ENCODE peak calls at places on chromosomes 11 and 22, in seven cellular contexts. N is ovary, C is H1, X is left ventricle myocardium inferior, P is stomach, L is keratinocyte, I is OCI-LY7. Q is an unnamed sample.

GRCh38 chr11:2294340-2295290 is 7.1 kb downstream of the C11orf21 start:
- DNase-seq in I (no peak), L (no peak), P (peak; percentile 19), C (no peak), N (peak; percentile 9), X (no peak), Q (no peak)

GRCh38 chr11:121762820-121763219 is 310.1 kb upstream of the SORL1-AS1 start:
- DNase-seq in X (peak; percentile 25), I (peak; percentile 23), L (no peak), N (peak; percentile 39), P (no peak), C (no peak), Q (no peak)

GRCh38 chr11:15941206-15941770 is 415.1 kb downstream of the SOX6 start:
- DNase-seq in I (no peak), P (no peak), L (no peak), C (peak; percentile 65), X (peak; percentile 27), N (no peak), Q (no peak)

GRCh38 chr11:126716456-126717083 is 284.0 kb downstream of the KIRREL3 start:
- DNase-seq in P (peak; percentile 67), I (peak; percentile 43), C (no peak), X (no peak), L (no peak), N (no peak), Q (peak; percentile 23)

GRCh38 chr11:44671234-44671633 is 55.5 kb upstream of the TSPAN18 start:
- DNase-seq in X (no peak), P (no peak), C (peak; percentile 70), N (no peak), L (no peak), I (no peak), Q (no peak)

GRCh38 chr22:49350441-49351121 is 477.1 kb downstream of the BRD1 start:
- DNase-seq in N (no peak), L (no peak), I (peak; percentile 83), C (no peak), X (no peak), P (no peak), Q (no peak)

GRCh38 chr11:112453601-112454577 is 193.2 kb upstream of the PLET1 start:
- DNase-seq in P (peak; percentile 47), X (no peak), C (peak; percentile 10), L (no peak), N (no peak), I (peak; percentile 17), Q (peak; percentile 10)

GRCh38 chr11:116535120-116535519 is 237.7 kb downstream of the BUD13 start:
- DNase-seq in L (no peak), N (no peak), C (no peak), P (peak; percentile 17), X (no peak), I (no peak), Q (no peak)

GRCh38 chr22:20524004-20524481 is 16.6 kb downstream of the MED15 start:
- DNase-seq in L (no peak), C (no peak), I (peak; percentile 8), P (no peak), X (no peak), N (no peak), Q (no peak)

GRCh38 chr11:95245038-95245437 is 14.0 kb upstream of the SESN3 start:
- DNase-seq in I (no peak), N (no peak), P (no peak), L (peak; percentile 73), C (no peak), X (no peak), Q (no peak)

GRCh38 chr11:6219359-6219758 is 14.0 kb downstream of the C11orf42 start:
- DNase-seq in P (no peak), I (no peak), X (no peak), C (no peak), N (no peak), L (peak; percentile 15), Q (no peak)
- H3K36me3 ChIP-seq in P (peaks cover 66% of the 10 kb centered on the region), I (peaks cover 91% of the 10 kb centered on the region), X (peaks cover 86% of the 10 kb centered on the region), C (peaks cover 27% of the 10 kb centered on the region), N (no peaks in the 10 kb centered on the region), L (peaks cover 22% of the 10 kb centered on the region), Q (peaks cover 12% of the 10 kb centered on the region)

DNA sequence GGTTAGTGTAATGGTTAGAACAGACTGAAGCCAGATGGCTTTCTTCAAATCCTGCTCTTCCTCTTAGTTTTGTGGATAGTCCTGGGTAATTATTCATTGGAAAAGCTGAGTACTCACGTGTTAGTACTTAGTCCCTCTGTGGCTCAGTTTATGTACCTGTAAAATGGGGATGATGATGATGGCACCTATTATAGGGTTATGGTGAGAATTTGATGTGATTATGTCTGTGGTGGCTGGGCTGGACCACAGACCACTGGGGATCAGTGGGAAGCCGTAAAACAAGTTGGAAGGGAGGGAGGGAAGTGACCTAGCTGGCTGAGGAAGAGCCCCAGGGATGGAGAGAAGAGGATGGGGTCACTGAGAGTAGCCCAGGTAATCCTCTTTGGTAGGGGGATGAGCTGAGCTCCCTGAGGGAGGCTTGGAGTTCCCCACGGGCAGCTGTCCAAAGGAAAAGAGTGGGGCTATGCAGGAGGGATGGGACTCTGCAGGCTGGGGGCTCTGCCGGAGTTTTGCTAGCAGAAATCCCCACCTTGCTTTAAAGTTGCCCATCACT is 19.8 kb downstream of the ARHGEF17 start:
- DNase-seq in C (no peak), L (no peak), N (no peak), X (no peak), P (no peak), I (no peak), Q (no peak)
- H3K4me1 ChIP-seq in C (peaks cover 27% of the 10 kb centered on the region), L (peaks cover 6% of the 10 kb centered on the region), N (peaks cover 34% of the 10 kb centered on the region), X (peaks cover 99% of the 10 kb centered on the region), P (peaks cover 52% of the 10 kb centered on the region), I (peaks cover 23% of the 10 kb centered on the region), Q (peaks cover 12% of the 10 kb centered on the region)

GRCh38 chr22:17903564-17904295 is 120.6 kb downstream of the MICAL3 start:
- DNase-seq in C (no peak), I (no peak), P (no peak), L (no peak), N (no peak), X (peak; percentile 40), Q (no peak)
- TF ChIP-seq CTCF in C (no peak), I (no peak), P (no peak), L (no peak), N (no peak), X (peak; percentile 33), Q (no peak)

GRCh38 chr22:45183974-45184373 is 20.2 kb downstream of the NUP50 start:
- DNase-seq in N (no peak), C (no peak), P (no peak), I (no peak), X (no peak), L (no peak), Q (no peak)
- H3K36me3 ChIP-seq in N (no peaks in the 10 kb centered on the region), C (peaks cover 40% of the 10 kb centered on the region), P (peaks cover 42% of the 10 kb centered on the region), I (peaks cover 98% of the 10 kb centered on the region), X (peaks cover 74% of the 10 kb centered on the region), L (peaks cover 23% of the 10 kb centered on the region), Q (no peaks in the 10 kb centered on the region)

GRCh38 chr11:132771746-132772145 is 760.6 kb downstream of the OPCML start:
- DNase-seq in L (no peak), X (no peak), I (no peak), P (no peak), N (no peak), C (no peak), Q (no peak)
- H3K4me1 ChIP-seq in L (no peaks in the 10 kb centered on the region), X (no peaks in the 10 kb centered on the region), I (no peaks in the 10 kb centered on the region), P (no peaks in the 10 kb centered on the region), N (no peaks in the 10 kb centered on the region), C (no peaks in the 10 kb centered on the region), Q (no peaks in the 10 kb centered on the region)

GRCh38 chr11:66333896-66334604 is 2.2 kb downstream of the RIN1 start:
- DNase-seq in I (no peak), N (no peak), L (no peak), X (no peak), P (no peak), C (no peak), Q (no peak)
- TF ChIP-seq CTCF in I (no peak), N (no peak), L (no peak), X (no peak), P (no peak), C (no peak), Q (no peak)

GRCh38 chr11:134206185-134206584 is 17.6 kb downstream of the NCAPD3 start:
- DNase-seq in P (no peak), C (no peak), L (no peak), X (no peak), N (no peak), I (no peak), Q (no peak)
- H3K36me3 ChIP-seq in P (peaks cover 35% of the 10 kb centered on the region), C (peaks cover 61% of the 10 kb centered on the region), L (peaks cover 28% of the 10 kb centered on the region), X (peaks cover 79% of the 10 kb centered on the region), N (no peaks in the 10 kb centered on the region), I (peaks cover 99% of the 10 kb centered on the region), Q (no peaks in the 10 kb centered on the region)

GRCh38 chr22:41250127-41250526 is 9.4 kb upstream of the CHADL start:
- DNase-seq in L (no peak), I (no peak), X (no peak), P (no peak), C (no peak), N (no peak), Q (no peak)

GRCh38 chr22:41247703-41248102 is 7.0 kb upstream of the CHADL start:
- DNase-seq in P (no peak), L (no peak), I (no peak), C (no peak), N (no peak), X (peak; percentile 67), Q (no peak)

GRCh38 chr22:41248758-41249157 is 8.0 kb upstream of the CHADL start:
- DNase-seq in L (no peak), P (no peak), N (no peak), X (no peak), C (no peak), I (no peak), Q (no peak)

GRCh38 chr22:41249442-41249841 is 8.7 kb upstream of the CHADL start:
- DNase-seq in X (no peak), I (no peak), C (no peak), P (no peak), N (no peak), L (no peak), Q (no peak)

GRCh38 chr22:41248314-41248713 is 7.6 kb upstream of the CHADL start:
- DNase-seq in P (no peak), N (no peak), I (no peak), X (no peak), C (no peak), L (no peak), Q (no peak)
- H3K4me1 ChIP-seq in P (no peaks in the 10 kb centered on the region), N (no peaks in the 10 kb centered on the region), I (no peaks in the 10 kb centered on the region), X (peaks cover 25% of the 10 kb centered on the region), C (peaks cover 1% of the 10 kb centered on the region), L (peaks cover 12% of the 10 kb centered on the region), Q (no peaks in the 10 kb centered on the region)